ENCODE peak calls at places on chromosomes 11 and 22, in five cellular contexts. A, I, X, D and K are unnamed samples.

GRCh38 chr11:108289699-108290098 is 66.8 kb downstream of the ATM start:
- DNase-seq in I (no peak), X (no peak), D (no peak), A (no peak), K (no peak)

GRCh38 chr11:79160786-79161403 is 279.9 kb downstream of the TENM4 start:
- DNase-seq in A (no peak), X (no peak), D (no peak), I (no peak), K (no peak)

GRCh38 chr22:39230261-39231196 is 14.3 kb downstream of the PDGFB start:
- DNase-seq in D (no peak), X (no peak), I (no peak), A (peak), K (no peak)

GRCh38 chr11:64186205-64187165 is 514 bp downstream of the STIP1 start:
- DNase-seq in A (no peak), I (no peak), D (no peak), X (no peak), K (no peak)

GRCh38 chr11:94883878-94884277 is 89.5 kb downstream of the CWC15 start:
- DNase-seq in I (no peak), A (no peak), X (no peak), D (no peak), K (peak)

GRCh38 chr11:86699036-86699791 is 26.8 kb upstream of the ME3 start:
- DNase-seq in A (no peak), I (no peak), X (no peak), D (no peak), K (no peak)

GRCh38 chr11:17954395-17955252 is 58.2 kb downstream of the SERGEF start:
- DNase-seq in I (no peak), X (no peak), A (no peak), D (no peak), K (no peak)

GRCh38 chr11:69654660-69655478 is 13.9 kb downstream of the CCND1 start:
- DNase-seq in X (no peak), D (no peak), A (peak), I (no peak), K (no peak)

GRCh38 chr11:82004537-82005213 is 729.0 kb downstream of the FAM181B start:
- DNase-seq in A (no peak), I (no peak), D (no peak), X (no peak), K (no peak)

GRCh38 chr11:68342459-68343158 is 30.2 kb downstream of the LRP5 start:
- DNase-seq in D (no peak), X (peak), A (no peak), I (no peak), K (no peak)

GRCh38 chr22:17717708-17718107 is 56.6 kb downstream of the BID start:
- DNase-seq in A (no peak), D (no peak), I (no peak), X (no peak), K (no peak)

GRCh38 chr11:74780277-74780870 is 31.7 kb downstream of the RNF169 start:
- DNase-seq in X (no peak), D (no peak), A (no peak), I (no peak), K (no peak)

GRCh38 chr11:75938543-75938942 is 123.5 kb downstream of the UVRAG start:
- DNase-seq in D (no peak), X (no peak), A (no peak), I (no peak), K (no peak)

GRCh38 chr11:113554531-113554930 is 79.3 kb upstream of the DRD2 start:
- DNase-seq in A (no peak), X (no peak), I (no peak), D (no peak), K (no peak)

GRCh38 chr11:126352934-126353801 is 2.3 kb upstream of the ST3GAL4 start:
- DNase-seq in X (no peak), I (peak), A (peak), D (peak), K (no peak)

GRCh38 chr11:124762077-124762623 is at the start of gene ESAM:
- DNase-seq in X (peak), D (no peak), I (peak), A (no peak), K (peak)

GRCh38 chr11:115168229-115168671 is 336.0 kb downstream of the CADM1 start:
- DNase-seq in A (no peak), I (no peak), D (no peak), X (peak), K (no peak)

GRCh38 chr22:49009359-49010063 is 818.2 kb downstream of the BRD1 start:
- DNase-seq in A (no peak), X (no peak), I (no peak), D (no peak), K (no peak)

GRCh38 chr22:46968848-46969247 is 206.4 kb downstream of the TBC1D22A start:
- DNase-seq in X (no peak), D (no peak), A (no peak), I (no peak), K (no peak)

GRCh38 chr11:110434952-110435779 is 5.4 kb downstream of the FDX1 start:
- DNase-seq in X (no peak), I (no peak), A (peak), D (no peak), K (no peak)

GRCh38 chr11:61384271-61385242 is 7.8 kb upstream of the TMEM216 start:
- DNase-seq in D (no peak), I (peak), A (peak), X (no peak), K (peak)

GRCh38 chr22:16824718-16825687 is at the start of gene XKR3:
- DNase-seq in A (no peak), D (peak), X (no peak), I (no peak), K (no peak)

GRCh38 chr11:62472063-62472884 is 53.4 kb downstream of the SCGB1A1 start:
- DNase-seq in I (peak), X (peak), A (peak), D (no peak), K (no peak)

GRCh38 chr11:19511066-19511412 is 201.6 kb upstream of the NAV2 start:
- DNase-seq in X (no peak), A (no peak), I (no peak), D (no peak), K (no peak)

GRCh38 chr11:48028909-48029685 is 48.7 kb downstream of the PTPRJ start:
- DNase-seq in A (no peak), I (no peak), D (no peak), X (no peak), K (no peak)

GRCh38 chr11:16831281-16832192 is 93.1 kb downstream of the C11orf58 start:
- DNase-seq in D (no peak), X (no peak), A (no peak), I (no peak), K (no peak)

GRCh38 chr11:110797453-110797852 is 85.2 kb upstream of the ARHGAP20 start:
- DNase-seq in D (peak), I (no peak), A (no peak), X (no peak), K (no peak)

GRCh38 chr11:92376146-92376599 is 151.6 kb downstream of the FAT3 start:
- DNase-seq in A (no peak), I (no peak), D (no peak), X (no peak), K (peak)

GRCh38 chr11:115458877-115459276 is 45.3 kb downstream of the CADM1 start:
- DNase-seq in X (no peak), D (no peak), A (no peak), I (no peak), K (no peak)

GRCh38 chr11:100574894-100575769 is 112.0 kb upstream of the ARHGAP42 start:
- DNase-seq in D (no peak), I (no peak), A (peak), X (no peak), K (no peak)

GRCh38 chr11:45269678-45270077 is 16.5 kb downstream of the SYT13 start:
- DNase-seq in I (no peak), X (no peak), D (no peak), A (no peak), K (no peak)

GRCh38 chr11:133930053-133930766 is 26.6 kb downstream of the IGSF9B start:
- DNase-seq in X (no peak), A (no peak), D (no peak), I (no peak), K (no peak)

GRCh38 chr11:133926466-133927246 is 30.1 kb downstream of the IGSF9B start:
- DNase-seq in X (no peak), I (no peak), A (no peak), D (no peak), K (no peak)

GRCh38 chr11:133927690-133928627 is 28.8 kb downstream of the IGSF9B start:
- DNase-seq in X (peak), A (peak), I (peak), D (no peak), K (peak)

GRCh38 chr11:133929401-133930052 is 27.2 kb downstream of the IGSF9B start:
- DNase-seq in D (no peak), I (no peak), A (no peak), X (peak), K (no peak)

DNA sequence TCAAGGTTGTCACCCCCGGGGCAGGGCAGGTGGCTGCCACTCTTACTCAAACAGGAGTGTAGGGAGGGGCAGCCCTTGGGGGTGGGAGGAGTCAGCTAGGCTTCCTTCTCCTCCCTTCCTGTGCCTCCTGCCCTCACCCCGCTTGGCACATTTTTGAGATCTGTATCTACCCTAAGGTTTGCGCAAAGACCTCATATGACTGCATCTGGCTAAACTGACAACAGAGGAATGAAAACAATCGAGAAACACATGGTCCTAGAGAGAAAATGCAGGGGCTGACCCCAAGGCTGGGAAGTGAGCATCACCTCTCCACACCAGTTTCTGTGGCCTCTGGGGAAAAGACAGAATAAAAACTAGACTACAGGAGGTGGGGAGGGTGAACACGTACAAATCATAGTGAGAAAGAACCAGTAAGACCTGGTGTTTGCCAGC is 28.1 kb downstream of the IGSF9B start:
- DNase-seq in I (no peak), A (no peak), X (peak), D (no peak), K (no peak)
- TF ChIP-seq FOXM1 in I (no peak), A (no peak), X (no peak), D (no peak), K (no peak)

GRCh38 chr11:1772270-1773130 is 8.8 kb upstream of the CTSD start:
- DNase-seq in A (no peak), I (peak), X (no peak), D (no peak), K (peak)

GRCh38 chr11:1773131-1773510 is 9.4 kb upstream of the CTSD start:
- DNase-seq in A (no peak), D (no peak), X (no peak), I (no peak), K (no peak)

GRCh38 chr11:1771273-1771672 is 7.5 kb upstream of the CTSD start:
- DNase-seq in I (no peak), A (no peak), D (no peak), X (no peak), K (no peak)

GRCh38 chr11:1770528-1770927 is 6.8 kb upstream of the CTSD start:
- DNase-seq in A (no peak), I (no peak), X (no peak), D (no peak), K (no peak)

GRCh38 chr11:1771700-1772099 is 8.0 kb upstream of the CTSD start:
- DNase-seq in A (no peak), D (no peak), X (no peak), I (no peak), K (no peak)
- TF ChIP-seq FOXM1 in A (no peak), D (no peak), X (no peak), I (no peak), K (no peak)

GRCh38 chr11:73478737-73479347 is 102.6 kb downstream of the RELT start:
- DNase-seq in D (no peak), X (peak), A (peak), I (peak), K (peak)
- TF ChIP-seq FOXM1 in D (no peak), X (no peak), A (no peak), I (no peak), K (no peak)

GRCh38 chr11:615453-616319 is at the start of gene IRF7:
- DNase-seq in X (peak), I (peak), A (no peak), D (peak), K (peak)
- TF ChIP-seq FOXM1 in X (no peak), I (no peak), A (no peak), D (no peak), K (no peak)